ENCODE peak calls at places on chromosomes 3 and 15, in ten cellular contexts. T is IMR-90, D is ovary, V is HepG2, Q is adrenal gland, N is testis, F is tibial nerve, S is heart left ventricle, G is spleen, I is H54. O is an unnamed sample.

GRCh38 chr3:14640157-14640562 is 11.4 kb upstream of the CCDC174 start:
- DNase-seq in T (peak), D (no peak), V (no peak), Q (no peak), N (no peak), F (no peak), S (no peak), G (no peak), I (peak), O (no peak)

GRCh38 chr15:99096173-99096893 is 8.5 kb upstream of the SYNM start:
- DNase-seq in T (no peak), D (no peak), V (no peak), Q (no peak), N (no peak), F (no peak), S (no peak), G (no peak), I (no peak), O (no peak)

GRCh38 chr3:21654241-21654640 is 96.8 kb downstream of the ZNF385D start:
- DNase-seq in T (no peak), D (no peak), V (no peak), Q (no peak), N (no peak), F (no peak), S (no peak), G (no peak), I (no peak), O (no peak)

GRCh38 chr15:38217788-38218609 is 34.6 kb upstream of the SPRED1 start:
- DNase-seq in T (no peak), D (no peak), V (no peak), Q (no peak), N (no peak), F (no peak), S (no peak), G (no peak), I (no peak), O (no peak)

GRCh38 chr3:47605646-47606045 is 27.0 kb upstream of the CSPG5 start:
- DNase-seq in T (peak), D (no peak), V (no peak), Q (no peak), N (no peak), F (no peak), S (no peak), G (no peak), I (no peak), O (no peak)

GRCh38 chr3:12265558-12265957 is 23.3 kb upstream of the PPARG start:
- DNase-seq in T (peak), D (no peak), V (no peak), Q (no peak), N (no peak), F (no peak), S (no peak), G (no peak), I (no peak), O (no peak)

GRCh38 chr3:88003115-88003755 is 55.6 kb downstream of the CGGBP1 start:
- DNase-seq in T (peak), D (no peak), V (peak), Q (no peak), N (no peak), F (peak), S (no peak), G (no peak), I (peak), O (peak)

GRCh38 chr15:68366314-68366713 is 65.6 kb downstream of the ITGA11 start:
- DNase-seq in T (no peak), D (no peak), V (no peak), Q (no peak), N (no peak), F (no peak), S (no peak), G (no peak), I (no peak), O (no peak)

DNA sequence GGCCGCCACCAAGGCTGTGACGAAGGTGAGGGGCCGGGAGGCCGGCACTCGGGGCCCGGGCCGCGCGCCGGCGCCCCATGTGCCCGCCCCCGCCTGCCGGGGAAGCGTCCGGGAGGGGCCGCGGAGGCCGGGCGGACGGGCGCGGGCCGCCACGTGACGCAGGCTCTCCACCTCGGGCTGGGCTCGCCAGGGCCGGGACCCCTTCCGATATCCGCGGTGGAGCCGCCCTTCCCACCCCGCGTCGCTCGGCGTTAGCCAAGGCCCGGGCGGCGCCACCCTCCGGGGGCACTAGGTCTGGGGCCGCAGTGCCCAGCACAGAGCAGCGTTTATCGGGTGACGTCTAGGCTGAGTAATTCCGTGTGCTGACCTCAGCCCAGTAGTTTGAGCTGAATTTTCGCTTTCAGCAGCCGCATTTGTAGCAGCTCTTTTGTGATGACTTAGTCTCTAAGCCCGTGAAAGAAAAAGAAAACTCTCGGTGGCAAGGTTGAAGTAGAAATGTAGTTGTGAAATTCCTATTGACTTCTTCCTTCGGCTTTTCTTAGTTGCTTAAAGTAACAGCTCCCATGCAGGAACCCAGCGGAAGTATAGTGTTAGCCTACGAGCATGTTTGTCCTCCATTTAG is 885 bp downstream of the CDV3 start:
- DNase-seq in T (peak), D (peak), V (peak), Q (peak), N (peak), F (peak), S (peak), G (peak), I (no peak), O (no peak)
- TF ChIP-seq POLR2A in T (peak), D (peak), V (peak), Q (peak), N (no peak), F (peak), S (no peak), G (peak), I (peak), O (peak)

GRCh38 chr15:45521596-45522167 is 873 bp downstream of the SLC30A4 start:
- DNase-seq in T (no peak), D (no peak), V (peak), Q (no peak), N (no peak), F (peak), S (no peak), G (no peak), I (no peak), O (peak)
- TF ChIP-seq POLR2A in T (no peak), D (no peak), V (no peak), Q (no peak), N (no peak), F (no peak), S (no peak), G (no peak), I (no peak), O (no peak)

GRCh38 chr3:131082246-131082645 is 55.6 kb downstream of the NEK11 start:
- DNase-seq in T (no peak), D (no peak), V (no peak), Q (no peak), N (no peak), F (no peak), S (no peak), G (no peak), I (no peak), O (no peak)

GRCh38 chr3:131077904-131078303 is 51.2 kb downstream of the NEK11 start:
- DNase-seq in T (no peak), D (no peak), V (no peak), Q (no peak), N (no peak), F (no peak), S (no peak), G (no peak), I (no peak), O (no peak)

GRCh38 chr3:131083190-131083863 is 56.6 kb downstream of the NEK11 start:
- DNase-seq in T (no peak), D (no peak), V (no peak), Q (peak), N (peak), F (no peak), S (peak), G (peak), I (no peak), O (no peak)

GRCh38 chr3:131075632-131076328 is 49.1 kb downstream of the NEK11 start:
- DNase-seq in T (no peak), D (no peak), V (no peak), Q (no peak), N (no peak), F (no peak), S (no peak), G (no peak), I (no peak), O (no peak)

GRCh38 chr3:131081224-131081623 is 54.5 kb downstream of the NEK11 start:
- DNase-seq in T (no peak), D (no peak), V (no peak), Q (no peak), N (no peak), F (no peak), S (no peak), G (no peak), I (no peak), O (no peak)
- TF ChIP-seq POLR2A in T (no peak), D (no peak), V (no peak), Q (no peak), N (no peak), F (no peak), S (no peak), G (no peak), I (no peak), O (no peak)

DNA sequence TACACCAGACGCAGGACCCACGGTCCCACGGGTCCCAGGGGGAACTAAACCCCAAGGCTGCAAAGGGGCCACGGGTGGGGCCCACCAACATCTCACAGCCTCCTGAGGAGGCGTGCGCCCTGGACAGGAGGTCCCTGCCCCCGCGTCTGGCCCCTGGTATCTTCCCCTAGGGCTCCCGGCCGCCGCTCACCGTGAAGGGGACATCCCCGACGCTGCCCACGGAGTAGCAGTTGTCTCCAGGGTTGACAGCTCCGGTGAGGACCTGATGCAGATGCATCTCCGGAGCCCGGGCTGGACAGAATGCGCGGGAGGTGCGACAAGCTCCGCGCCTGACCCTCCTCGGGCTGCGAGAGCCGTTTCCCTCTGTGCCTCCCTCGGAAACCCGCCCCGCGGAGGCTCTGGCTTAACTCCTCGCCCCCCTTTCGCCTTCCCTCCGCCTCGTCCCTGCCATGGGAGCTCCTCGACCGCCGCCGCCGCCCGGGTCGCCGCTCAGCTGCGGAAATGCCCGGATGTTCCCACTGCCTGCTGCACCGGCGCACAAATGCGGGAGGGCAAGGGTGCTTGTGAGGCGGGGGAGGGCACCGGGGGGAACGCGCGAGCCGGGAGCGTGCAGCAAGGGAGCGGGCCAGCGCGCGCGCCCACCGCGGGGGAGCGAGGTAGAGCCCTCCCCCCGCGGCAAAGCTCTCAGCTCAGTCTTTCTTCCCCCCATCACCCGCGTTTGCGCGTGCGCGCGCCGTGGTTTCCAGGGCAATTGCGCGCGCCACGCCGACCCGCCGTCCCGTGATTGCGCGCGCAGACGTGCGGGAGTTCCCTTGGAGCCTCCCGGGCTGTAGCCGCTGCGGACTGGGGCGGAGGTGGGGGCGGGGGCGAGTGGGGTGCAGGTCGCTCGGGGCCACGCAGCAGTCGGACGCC is at the start of gene DMXL2:
- DNase-seq in T (peak), D (peak), V (peak), Q (peak), N (peak), F (peak), S (peak), G (peak), I (peak), O (peak)
- TF ChIP-seq POLR2A in T (no peak), D (no peak), V (peak), Q (no peak), N (peak), F (peak), S (no peak), G (peak), I (peak), O (no peak)

DNA sequence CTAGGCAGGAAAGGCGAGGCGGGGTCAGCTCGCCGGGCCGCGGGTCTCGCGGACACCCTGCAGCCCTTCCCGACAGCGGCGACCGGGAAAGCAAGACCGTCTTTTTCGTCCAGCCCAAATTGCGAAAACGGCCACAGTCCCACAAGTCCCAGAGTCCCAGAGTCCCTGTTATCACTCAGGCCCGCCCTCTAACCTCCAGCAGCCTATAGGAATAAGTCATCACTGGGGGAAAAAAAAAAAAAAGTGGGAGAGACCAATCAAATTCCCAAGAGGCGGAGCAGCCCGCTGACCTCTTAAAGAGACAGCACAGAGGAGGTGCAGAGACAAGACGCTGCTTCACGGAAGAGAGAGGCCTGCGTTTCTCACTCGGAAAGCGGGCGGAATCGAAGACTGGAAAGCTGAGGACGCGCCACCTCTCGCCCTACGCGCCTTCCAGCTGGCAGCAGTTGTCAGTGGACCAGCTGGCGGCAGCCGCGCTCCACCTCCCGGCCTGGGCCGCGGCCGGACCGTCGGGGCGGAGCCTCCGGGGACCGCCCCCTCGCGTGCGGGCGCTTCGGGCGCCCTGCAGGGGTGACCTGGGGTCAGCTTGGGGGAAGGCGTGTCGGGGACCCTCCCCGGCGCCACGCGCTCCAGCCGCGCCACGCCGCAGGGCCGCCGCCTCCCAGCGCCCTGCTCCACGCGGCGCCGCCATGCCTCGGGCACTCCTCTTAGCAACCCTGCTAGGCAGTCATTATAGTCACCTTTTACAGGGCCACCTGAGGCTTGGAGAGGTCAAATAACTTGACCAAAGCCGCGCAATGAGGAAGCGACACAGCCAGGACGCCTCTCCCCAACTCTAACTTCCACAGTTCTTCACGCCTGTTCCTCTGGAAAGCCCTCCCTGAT is at the start of gene TPRA1:
- DNase-seq in T (peak), D (peak), V (peak), Q (peak), N (peak), F (peak), S (peak), G (peak), I (peak), O (peak)
- TF ChIP-seq POLR2A in T (peak), D (peak), V (no peak), Q (peak), N (no peak), F (peak), S (no peak), G (no peak), I (peak), O (peak)

DNA sequence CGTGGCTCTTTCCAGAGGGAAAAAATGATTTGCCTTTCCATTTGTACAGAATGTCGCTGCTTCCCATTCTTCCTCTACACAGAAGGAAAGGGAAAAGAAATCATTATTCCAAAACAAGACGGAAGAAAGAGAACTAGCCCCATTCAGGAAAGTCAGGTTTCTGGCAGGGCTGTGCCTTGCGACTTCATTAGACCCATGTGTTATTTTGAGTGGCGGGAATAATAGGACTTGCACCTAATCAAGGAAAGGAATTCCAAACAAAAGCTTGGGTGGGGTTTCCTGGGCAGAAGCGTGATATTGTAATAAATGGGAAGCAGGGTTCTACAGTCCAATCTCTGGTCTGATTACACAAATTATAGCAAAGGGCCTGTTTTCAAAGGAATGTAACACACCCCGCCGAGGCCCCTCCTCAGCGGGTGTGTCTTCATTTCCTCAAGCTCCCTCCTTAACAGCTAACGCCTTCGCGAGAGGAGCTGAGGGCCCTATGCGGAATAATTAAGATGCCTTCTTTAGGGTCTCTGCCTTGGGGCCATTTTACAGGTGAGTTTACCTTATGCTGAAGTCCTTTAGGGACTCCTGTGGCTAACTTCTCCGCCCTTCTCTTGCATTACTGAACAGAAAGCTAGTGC is 396.0 kb upstream of the C2CD4B start:
- DNase-seq in T (no peak), D (no peak), V (no peak), Q (no peak), N (no peak), F (no peak), S (no peak), G (no peak), I (no peak), O (no peak)
- TF ChIP-seq POLR2A in T (no peak), D (no peak), V (no peak), Q (no peak), N (no peak), F (no peak), S (no peak), G (no peak), I (no peak), O (no peak)

GRCh38 chr15:39587910-39588530 is 7.1 kb downstream of the THBS1 start:
- DNase-seq in T (peak), D (no peak), V (no peak), Q (no peak), N (no peak), F (no peak), S (no peak), G (no peak), I (no peak), O (no peak)
- TF ChIP-seq POLR2A in T (peak), D (no peak), V (peak), Q (no peak), N (no peak), F (no peak), S (no peak), G (no peak), I (no peak), O (no peak)

GRCh38 chr3:188241072-188241471 is 87.1 kb downstream of the LPP start:
- DNase-seq in T (peak), D (no peak), V (no peak), Q (peak), N (peak), F (no peak), S (peak), G (no peak), I (no peak), O (peak)
- TF ChIP-seq POLR2A in T (no peak), D (no peak), V (no peak), Q (no peak), N (no peak), F (peak), S (no peak), G (no peak), I (no peak), O (peak)

O was measured in erythroblast.